ENCODE peak calls at places on chromosomes 12 and 14, in five cellular contexts. M, N, U, Z and X are unnamed samples.

GRCh38 chr14:75418779-75419768 is 8.7 kb upstream of the JDP2 start:
- DNase-seq in M (peak; percentile 92), N (no peak), U (no peak), Z (peak; percentile 33), X (no peak)

GRCh38 chr12:12441051-12441807 is 84.4 kb downstream of the BORCS5 start:
- DNase-seq in M (no peak), N (no peak), U (no peak), Z (no peak), X (no peak)

GRCh38 chr14:22536853-22537338 is 52.1 kb downstream of the DAD1 start:
- DNase-seq in M (no peak), N (peak; percentile 98), U (peak; percentile 77), Z (no peak), X (peak; percentile 97)

GRCh38 chr12:110743571-110744093 is 941 bp upstream of the PPP1CC start:
- DNase-seq in M (peak; percentile 41), N (no peak), U (peak; percentile 33), Z (peak; percentile 27), X (peak; percentile 64)

GRCh38 chr14:100032749-100033148 is 32.5 kb upstream of the EVL start:
- DNase-seq in M (no peak), N (no peak), U (no peak), Z (no peak), X (no peak)

GRCh38 chr12:27343255-27344000 is 10.8 kb downstream of the BMAL2 start:
- DNase-seq in M (no peak), N (peak; percentile 97), U (peak; percentile 34), Z (no peak), X (peak; percentile 89)

GRCh38 chr12:7994731-7995205 is 37.7 kb upstream of the FOXJ2 start:
- DNase-seq in M (peak; percentile 53), N (peak; percentile 97), U (peak; percentile 85), Z (no peak), X (peak; percentile 95)

GRCh38 chr12:18703916-18704315 is 33.9 kb downstream of the PLCZ1 start:
- DNase-seq in M (no peak), N (no peak), U (no peak), Z (no peak), X (no peak)

GRCh38 chr12:21828779-21829178 is 54.3 kb upstream of the KCNJ8 start:
- DNase-seq in M (no peak), N (peak; percentile 62), U (no peak), Z (no peak), X (peak; percentile 14)

GRCh38 chr12:80946591-80946990 is 8.9 kb upstream of the LIN7A start:
- DNase-seq in M (no peak), N (peak; percentile 32), U (no peak), Z (no peak), X (no peak)

GRCh38 chr12:131242741-131243496 is 289.2 kb downstream of the ADGRD1 start:
- DNase-seq in M (peak; percentile 82), N (no peak), U (no peak), Z (no peak), X (no peak)

GRCh38 chr12:27290501-27291168 is 42.0 kb upstream of the BMAL2 start:
- DNase-seq in M (no peak), N (no peak), U (no peak), Z (no peak), X (no peak)

GRCh38 chr12:74317078-74317581 is 220.5 kb upstream of the ATXN7L3B start:
- DNase-seq in M (peak; percentile 57), N (no peak), U (no peak), Z (peak; percentile 38), X (peak; percentile 21)

GRCh38 chr14:90756755-90757345 is 59.4 kb downstream of the TTC7B start:
- DNase-seq in M (peak; percentile 53), N (no peak), U (no peak), Z (no peak), X (no peak)

GRCh38 chr12:80862606-80863005 is 75.1 kb downstream of the LIN7A start:
- DNase-seq in M (no peak), N (peak; percentile 61), U (no peak), Z (no peak), X (peak; percentile 7)

GRCh38 chr12:121766290-121767039 is 27.0 kb downstream of the RHOF start:
- DNase-seq in M (no peak), N (peak; percentile 10), U (no peak), Z (no peak), X (no peak)

GRCh38 chr14:73945159-73945670 is 4.7 kb downstream of the FAM161B start:
- DNase-seq in M (no peak), N (no peak), U (no peak), Z (no peak), X (no peak)

GRCh38 chr14:92861856-92862807 is 60.8 kb upstream of the CHGA start:
- DNase-seq in M (no peak), N (no peak), U (no peak), Z (no peak), X (no peak)

DNA sequence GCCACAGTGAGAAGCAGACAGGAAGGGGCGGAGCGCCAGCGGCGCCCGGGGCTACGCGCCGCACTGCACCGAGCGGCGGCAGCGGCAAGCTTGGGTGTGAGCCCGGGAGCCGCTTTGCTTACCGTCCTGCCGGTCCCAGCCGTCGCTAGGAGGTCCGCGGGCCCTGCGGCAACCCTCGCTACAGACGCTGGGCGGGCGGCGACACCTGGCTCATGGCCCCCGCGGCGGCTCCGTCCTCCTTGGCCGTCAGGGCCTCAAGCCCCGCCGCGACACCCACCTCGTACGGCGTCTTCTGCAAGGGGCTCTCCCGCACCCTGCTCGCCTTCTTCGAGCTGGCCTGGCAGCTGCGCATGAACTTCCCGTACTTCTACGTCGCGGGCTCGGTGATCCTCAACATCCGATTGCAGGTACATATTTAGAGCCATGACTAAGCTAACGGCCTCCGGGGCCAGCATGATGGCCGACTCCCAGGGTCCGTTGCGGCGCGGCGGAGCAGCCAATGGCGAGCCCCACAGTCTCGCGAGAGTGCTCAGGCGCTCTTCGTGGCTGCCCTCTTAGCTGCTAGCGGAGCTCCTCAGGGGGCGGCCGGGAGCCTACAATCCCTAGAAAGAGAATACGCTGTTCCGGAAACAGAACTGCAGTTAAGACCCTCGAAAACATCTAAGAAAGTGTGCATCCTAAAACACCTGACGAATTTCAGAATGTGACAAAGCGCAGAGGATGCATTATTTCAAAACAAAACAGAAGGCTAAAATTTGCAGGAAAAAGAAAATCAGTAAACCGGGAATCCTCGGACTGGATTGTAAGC is at the start of gene SMIM10L1:
- DNase-seq in M (peak; percentile 97), N (peak; percentile 94), U (peak; percentile 99), Z (peak; percentile 88), X (peak; percentile 97)
- H2BK120ac ChIP-seq in M (peak within 1 kb of the TSS; percentile 52), N (peak within 1 kb of the TSS; percentile 82), U (peak within 1 kb of the TSS; percentile 96), Z (peak within 1 kb of the TSS; percentile 88), X (peak within 1 kb of the TSS; percentile 20)

GRCh38 chr12:6199531-6200265 is 502 bp upstream of the CD9 start:
- DNase-seq in M (peak; percentile 84), N (no peak), U (no peak), Z (no peak), X (peak; percentile 71)

GRCh38 chr12:6201775-6202292 is 1.6 kb downstream of the CD9 start:
- DNase-seq in M (no peak), N (no peak), U (no peak), Z (no peak), X (no peak)

GRCh38 chr12:6199211-6199530 is 1.0 kb upstream of the CD9 start:
- DNase-seq in M (no peak), N (no peak), U (no peak), Z (no peak), X (no peak)

GRCh38 chr12:6201199-6201608 is 1.0 kb downstream of the CD9 start:
- DNase-seq in M (peak; percentile 71), N (no peak), U (no peak), Z (no peak), X (no peak)

DNA sequence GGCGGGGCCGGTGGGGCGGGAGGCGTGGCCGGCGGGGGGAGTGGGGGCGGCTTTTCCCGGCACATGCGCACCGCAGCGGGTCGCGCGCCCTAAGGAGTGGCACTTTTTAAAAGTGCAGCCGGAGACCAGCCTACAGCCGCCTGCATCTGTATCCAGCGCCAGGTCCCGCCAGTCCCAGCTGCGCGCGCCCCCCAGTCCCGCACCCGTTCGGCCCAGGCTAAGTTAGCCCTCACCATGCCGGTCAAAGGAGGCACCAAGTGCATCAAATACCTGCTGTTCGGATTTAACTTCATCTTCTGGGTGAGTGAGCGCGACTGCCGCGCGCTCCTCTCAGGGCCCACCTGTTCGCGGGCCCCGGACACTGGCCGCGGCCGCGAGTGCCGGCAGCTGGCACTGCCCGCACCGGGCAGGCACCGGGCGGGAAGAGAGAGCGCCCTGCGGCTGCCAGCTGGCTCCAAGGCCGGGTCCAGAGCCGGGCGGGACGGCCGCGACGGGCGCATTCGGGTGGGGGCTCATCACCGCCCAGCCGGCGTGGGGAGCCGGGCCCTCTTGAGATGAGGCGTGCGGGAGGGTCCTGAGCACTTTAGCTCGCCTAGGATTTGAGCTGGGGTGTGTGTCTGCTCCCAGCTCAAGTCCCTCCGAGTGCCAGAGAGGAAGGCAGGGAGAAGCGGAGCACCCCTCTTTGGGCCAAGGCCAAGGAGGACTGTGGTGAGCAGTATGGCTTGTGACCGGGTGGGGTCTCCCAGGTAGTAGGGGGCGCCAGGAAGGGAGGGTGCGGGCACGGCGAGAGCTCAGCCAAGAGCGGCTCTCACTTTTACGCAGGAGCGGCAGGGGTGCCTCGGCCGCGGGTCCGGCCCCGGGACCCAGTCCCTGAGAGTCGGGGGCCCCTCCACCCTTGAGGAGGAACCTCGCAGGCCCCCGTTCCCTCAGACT is at the start of gene CD9:
- DNase-seq in M (peak; percentile 82), N (no peak), U (no peak), Z (no peak), X (peak; percentile 41)
- H2BK120ac ChIP-seq in M (no peak within 1 kb of the TSS), N (peak within 1 kb of the TSS; percentile 75), U (peak within 1 kb of the TSS; percentile 92), Z (no peak within 1 kb of the TSS), X (peak within 1 kb of the TSS; percentile 64)

GRCh38 chr12:28460420-28461130 is 270.3 kb downstream of the CCDC91 start:
- DNase-seq in M (no peak), N (no peak), U (no peak), Z (no peak), X (no peak)
- H2BK120ac ChIP-seq in M (no peak overlapping the region), N (no peak overlapping the region), U (no peak overlapping the region), Z (no peak overlapping the region), X (no peak overlapping the region)

DNA sequence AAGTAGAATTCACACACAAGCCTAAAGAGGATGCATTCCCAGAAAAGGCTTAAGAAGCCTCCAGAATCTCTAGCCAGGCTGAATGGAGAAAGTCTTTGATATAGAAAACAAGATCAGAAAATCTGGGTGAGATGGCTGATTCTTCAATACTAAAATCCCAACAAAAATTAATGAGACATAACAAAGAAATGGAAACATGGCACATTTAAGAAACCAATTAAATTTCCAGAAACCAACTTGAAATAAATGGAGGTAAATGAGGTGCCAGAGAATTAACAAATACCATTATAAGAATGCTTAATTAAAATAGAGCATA is 51.9 kb downstream of the CPSF6 start:
- DNase-seq in M (no peak), N (no peak), U (no peak), Z (no peak), X (no peak)
- H2BK120ac ChIP-seq in M (no peak overlapping the region), N (no peak overlapping the region), U (no peak overlapping the region), Z (no peak overlapping the region), X (no peak overlapping the region)

DNA sequence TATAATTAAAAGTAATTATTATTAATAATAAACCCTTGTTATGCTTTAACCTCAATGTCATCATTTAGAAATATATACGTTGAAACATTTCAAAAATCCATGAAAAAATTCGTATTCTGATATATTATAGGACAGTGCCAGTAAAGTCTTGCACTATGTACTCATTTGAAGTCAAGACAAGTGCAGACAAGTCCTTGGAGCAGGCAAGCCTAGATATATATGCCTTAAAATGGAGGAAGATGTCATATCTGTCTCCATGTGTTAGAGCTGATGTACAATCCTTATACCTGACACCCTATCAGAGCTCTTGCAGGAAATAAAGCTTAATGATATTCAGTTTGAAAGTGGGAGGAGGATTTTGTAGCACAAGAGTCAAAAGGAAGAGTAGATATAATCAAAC is 310.4 kb downstream of the KCNH5 start:
- DNase-seq in M (no peak), N (no peak), U (no peak), Z (no peak), X (no peak)
- H2BK120ac ChIP-seq in M (no peak overlapping the region), N (no peak overlapping the region), U (no peak overlapping the region), Z (no peak overlapping the region), X (no peak overlapping the region)